ENCODE peak calls at places on chromosomes 4 and X, in four cellular contexts. One of them, this sample, is unnamed.

GRCh38 chrX:18206657-18207056 is 14.0 kb downstream of the BEND2 start:
- DNase-seq in K562: no peak
- DNase-seq in GM12878: no peak
- DNase-seq in WTC11: no peak
- DNase-seq in this sample: no peak

GRCh38 chr4:169133932-169134331 is 123.9 kb upstream of the CBR4 start:
- DNase-seq in WTC11: no peak
- DNase-seq in GM12878: no peak
- DNase-seq in K562: no peak
- DNase-seq in this sample: peak; percentile 35

GRCh38 chrX:6026980-6027379 is 201.7 kb downstream of the NLGN4X start:
- DNase-seq in GM12878: no peak
- DNase-seq in K562: no peak
- DNase-seq in WTC11: no peak
- DNase-seq in this sample: no peak

GRCh38 chrX:23327104-23327503 is 7.5 kb upstream of the PTCHD1 start:
- DNase-seq in WTC11: no peak
- DNase-seq in K562: no peak
- DNase-seq in GM12878: no peak
- DNase-seq in this sample: no peak

GRCh38 chrX:30156009-30156408 is 59.4 kb upstream of the MAGEB2 start:
- DNase-seq in WTC11: no peak
- DNase-seq in GM12878: no peak
- DNase-seq in K562: no peak
- DNase-seq in this sample: no peak

GRCh38 chr4:8279321-8280157 is 10.0 kb downstream of the HTRA3 start:
- DNase-seq in WTC11: no peak
- DNase-seq in GM12878: no peak
- DNase-seq in K562: no peak
- DNase-seq in this sample: no peak

GRCh38 chr4:165111906-165112257 is 778 bp downstream of the TMEM192 start:
- DNase-seq in WTC11: no peak
- DNase-seq in K562: no peak
- DNase-seq in GM12878: no peak
- DNase-seq in this sample: no peak

GRCh38 chr4:1366371-1367229 is 19.6 kb downstream of the UVSSA start:
- DNase-seq in K562: no peak
- DNase-seq in GM12878: no peak
- DNase-seq in WTC11: peak; percentile 6
- DNase-seq in this sample: no peak

GRCh38 chr4:122764071-122764807 is 31.7 kb downstream of the BBS12 start:
- DNase-seq in GM12878: no peak
- DNase-seq in K562: no peak
- DNase-seq in WTC11: no peak
- DNase-seq in this sample: no peak

GRCh38 chr4:153374471-153374870 is 30.0 kb downstream of the MND1 start:
- DNase-seq in K562: no peak
- DNase-seq in WTC11: no peak
- DNase-seq in GM12878: no peak
- DNase-seq in this sample: no peak

GRCh38 chr4:141807073-141807472 is 170.7 kb downstream of the IL15 start:
- DNase-seq in GM12878: no peak
- DNase-seq in WTC11: no peak
- DNase-seq in K562: no peak
- DNase-seq in this sample: no peak

GRCh38 chr4:6938237-6938636 is 28.6 kb downstream of the TBC1D14 start:
- DNase-seq in GM12878: no peak
- DNase-seq in K562: no peak
- DNase-seq in WTC11: no peak
- DNase-seq in this sample: no peak

GRCh38 chr4:88097301-88097700 is 61.1 kb downstream of the ABCG2 start:
- DNase-seq in K562: no peak
- DNase-seq in WTC11: no peak
- DNase-seq in GM12878: no peak
- DNase-seq in this sample: no peak

GRCh38 chr4:109321232-109321631 is 18.8 kb upstream of the COL25A1 start:
- DNase-seq in K562: no peak
- DNase-seq in GM12878: peak; percentile 17
- DNase-seq in WTC11: no peak
- DNase-seq in this sample: no peak

GRCh38 chrX:1242901-1243402 is 25.7 kb upstream of the CSF2RA start:
- DNase-seq in WTC11: no peak
- DNase-seq in GM12878: peak; percentile 51
- DNase-seq in K562: no peak
- DNase-seq in this sample: no peak

GRCh38 chrX:39528161-39528560 is 569.6 kb downstream of the BCOR start:
- DNase-seq in WTC11: no peak
- DNase-seq in GM12878: no peak
- DNase-seq in K562: no peak
- DNase-seq in this sample: no peak

GRCh38 chr4:188691811-188692210 is 552.6 kb downstream of the TRIML1 start:
- DNase-seq in K562: no peak
- DNase-seq in WTC11: no peak
- DNase-seq in GM12878: no peak
- DNase-seq in this sample: no peak

GRCh38 chrX:57918750-57919436 is 8.6 kb upstream of the ZXDA start:
- DNase-seq in WTC11: peak; percentile 8
- DNase-seq in K562: no peak
- DNase-seq in GM12878: no peak
- DNase-seq in this sample: peak; percentile 5

GRCh38 chr4:153579872-153580271 is 104.2 kb upstream of the TLR2 start:
- DNase-seq in WTC11: no peak
- DNase-seq in GM12878: no peak
- DNase-seq in K562: no peak
- DNase-seq in this sample: no peak

GRCh38 chr4:34182346-34182745 is 2062.0 kb downstream of the ARAP2 start:
- DNase-seq in GM12878: no peak
- DNase-seq in WTC11: no peak
- DNase-seq in K562: no peak
- DNase-seq in this sample: no peak

GRCh38 chr4:66187175-66187720 is 517.0 kb upstream of the EPHA5 start:
- DNase-seq in WTC11: no peak
- DNase-seq in GM12878: no peak
- DNase-seq in K562: no peak
- DNase-seq in this sample: no peak

GRCh38 chr4:131613824-131614216 is 1535.3 kb upstream of the PCDH10 start:
- DNase-seq in WTC11: no peak
- DNase-seq in GM12878: peak; percentile 7
- DNase-seq in K562: no peak
- DNase-seq in this sample: no peak

GRCh38 chr4:1309261-1310010 is 19.7 kb downstream of the MAEA start:
- DNase-seq in GM12878: peak; percentile 28
- DNase-seq in K562: peak; percentile 90
- DNase-seq in WTC11: peak; percentile 95
- DNase-seq in this sample: peak; percentile 91

GRCh38 chr4:156763511-156763910 is 208.1 kb downstream of the PDGFC start:
- DNase-seq in K562: no peak
- DNase-seq in WTC11: no peak
- DNase-seq in GM12878: no peak
- DNase-seq in this sample: no peak

GRCh38 chrX:149493567-149494562 is 11.2 kb downstream of the IDS start:
- DNase-seq in GM12878: no peak
- DNase-seq in K562: peak; percentile 11
- DNase-seq in WTC11: no peak
- DNase-seq in this sample: no peak

GRCh38 chr4:108276690-108277089 is 108.0 kb upstream of the LEF1 start:
- DNase-seq in K562: no peak
- DNase-seq in WTC11: no peak
- DNase-seq in GM12878: no peak
- DNase-seq in this sample: no peak

GRCh38 chrX:334971-335757 is 16.6 kb upstream of the GTPBP6 start:
- DNase-seq in WTC11: no peak
- DNase-seq in GM12878: no peak
- DNase-seq in K562: no peak
- DNase-seq in this sample: no peak

GRCh38 chr4:158850800-158851644 is 82.2 kb downstream of the FNIP2 start:
- DNase-seq in WTC11: no peak
- DNase-seq in GM12878: no peak
- DNase-seq in K562: peak; percentile 28
- DNase-seq in this sample: no peak

GRCh38 chr4:51943221-51943620 is 76.9 kb downstream of the LRRC66 start:
- DNase-seq in GM12878: no peak
- DNase-seq in WTC11: no peak
- DNase-seq in K562: no peak
- DNase-seq in this sample: peak; percentile 16

GRCh38 chr4:37138789-37139188 is 105.8 kb upstream of the NWD2 start:
- DNase-seq in K562: no peak
- DNase-seq in WTC11: no peak
- DNase-seq in GM12878: no peak
- DNase-seq in this sample: no peak

GRCh38 chr4:2353222-2354107 is 65.0 kb downstream of the ZFYVE28 start:
- DNase-seq in GM12878: no peak
- DNase-seq in WTC11: no peak
- DNase-seq in K562: no peak
- DNase-seq in this sample: no peak

GRCh38 chr4:105587851-105588250 is 35.4 kb downstream of the ARHGEF38 start:
- DNase-seq in K562: no peak
- DNase-seq in WTC11: no peak
- DNase-seq in GM12878: no peak
- DNase-seq in this sample: no peak
- TF ChIP-seq TCF7 in K562: no peak
- TF ChIP-seq TCF7 in WTC11: no peak
- TF ChIP-seq TCF7 in GM12878: no peak
- TF ChIP-seq TCF7 in this sample: no peak

DNA sequence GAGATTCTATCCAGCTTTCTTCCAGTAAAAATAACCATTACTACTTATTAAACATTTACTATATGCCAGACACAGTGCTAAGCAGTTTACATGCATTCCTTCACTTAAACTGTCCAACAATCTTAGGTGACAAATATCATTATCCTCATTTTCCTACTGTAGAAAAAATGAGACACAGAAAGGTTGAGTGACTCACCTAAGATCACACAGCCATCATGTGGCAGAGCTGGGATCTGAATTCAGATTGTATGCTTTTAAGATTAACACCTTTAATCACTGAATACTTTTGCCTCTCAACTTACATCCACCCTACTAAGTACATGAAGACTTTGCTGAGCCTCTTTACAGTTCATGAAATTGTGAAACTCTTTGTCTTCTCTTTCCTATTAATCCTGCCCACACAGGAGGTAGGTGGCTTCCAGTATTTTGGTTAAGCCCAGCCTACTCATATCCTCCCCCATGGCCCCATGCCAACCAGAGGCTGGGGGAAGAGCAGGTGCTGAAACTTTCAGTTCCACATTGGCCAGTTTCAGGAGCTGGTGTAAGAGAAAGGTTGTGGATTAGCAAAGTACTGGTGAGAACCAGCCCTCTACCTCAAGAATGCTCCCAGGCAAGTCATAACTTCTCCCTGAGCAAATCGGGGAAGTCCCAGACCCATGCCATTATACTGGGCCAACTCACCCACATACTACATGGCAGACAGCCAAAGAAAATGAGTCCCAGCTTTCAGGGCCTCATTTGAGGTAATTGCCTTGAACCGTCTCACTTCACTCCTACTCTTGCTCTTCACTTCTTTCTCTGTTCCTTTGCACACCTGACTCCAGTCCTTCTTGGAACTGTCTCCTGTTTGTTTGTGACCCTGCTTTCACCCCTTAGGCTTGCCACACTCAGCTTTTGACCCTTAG is 211.1 kb downstream of the GUCY2F start:
- DNase-seq in K562: no peak
- DNase-seq in WTC11: no peak
- DNase-seq in GM12878: peak; percentile 97
- DNase-seq in this sample: no peak
- TF ChIP-seq TCF7 in K562: no peak
- TF ChIP-seq TCF7 in WTC11: no peak
- TF ChIP-seq TCF7 in GM12878: peak; percentile 7
- TF ChIP-seq TCF7 in this sample: no peak

GRCh38 chr4:102537280-102537679 is 36.1 kb downstream of the NFKB1 start:
- DNase-seq in WTC11: no peak
- DNase-seq in GM12878: no peak
- DNase-seq in K562: no peak
- DNase-seq in this sample: no peak

GRCh38 chr4:102534845-102535244 is 33.7 kb downstream of the NFKB1 start:
- DNase-seq in GM12878: no peak
- DNase-seq in WTC11: no peak
- DNase-seq in K562: no peak
- DNase-seq in this sample: no peak

GRCh38 chr4:102536768-102537167 is 35.6 kb downstream of the NFKB1 start:
- DNase-seq in GM12878: no peak
- DNase-seq in WTC11: no peak
- DNase-seq in K562: no peak
- DNase-seq in this sample: no peak

GRCh38 chr4:102533916-102534315 is 32.8 kb downstream of the NFKB1 start:
- DNase-seq in K562: no peak
- DNase-seq in WTC11: no peak
- DNase-seq in GM12878: no peak
- DNase-seq in this sample: no peak

DNA sequence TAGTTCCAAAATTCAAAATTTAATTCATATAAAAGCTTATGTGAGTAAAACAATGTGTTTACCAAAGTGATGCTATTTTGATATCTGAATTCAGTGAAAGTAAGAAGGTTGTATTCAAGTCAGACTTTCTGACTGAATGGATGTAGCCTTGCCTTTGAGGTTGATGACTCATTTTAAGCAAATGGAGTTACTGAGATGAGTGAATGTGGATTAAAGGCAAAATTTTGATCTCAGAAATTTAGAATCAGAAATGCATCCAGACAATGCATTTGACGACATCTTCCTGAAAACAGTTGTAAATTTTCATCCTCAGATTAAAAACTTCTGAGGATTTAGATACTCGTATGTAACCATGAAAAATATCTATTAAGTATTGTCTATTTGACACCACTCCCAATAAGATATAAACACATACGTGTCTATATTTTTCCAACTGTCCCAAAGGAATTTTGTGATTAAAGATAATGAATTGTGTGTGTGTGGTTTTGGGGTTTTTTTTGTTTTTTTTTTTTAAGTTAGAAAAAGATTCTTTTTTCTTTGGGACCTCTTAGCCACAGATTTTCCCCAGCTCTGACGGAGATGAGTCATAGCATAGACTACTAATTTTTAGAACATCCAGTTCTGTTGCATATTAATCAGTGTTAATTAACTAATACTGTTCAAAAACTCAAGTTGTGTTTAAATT is 34.4 kb downstream of the NFKB1 start:
- DNase-seq in WTC11: no peak
- DNase-seq in K562: no peak
- DNase-seq in GM12878: no peak
- DNase-seq in this sample: no peak
- TF ChIP-seq TCF7 in WTC11: no peak
- TF ChIP-seq TCF7 in K562: no peak
- TF ChIP-seq TCF7 in GM12878: no peak
- TF ChIP-seq TCF7 in this sample: no peak

DNA sequence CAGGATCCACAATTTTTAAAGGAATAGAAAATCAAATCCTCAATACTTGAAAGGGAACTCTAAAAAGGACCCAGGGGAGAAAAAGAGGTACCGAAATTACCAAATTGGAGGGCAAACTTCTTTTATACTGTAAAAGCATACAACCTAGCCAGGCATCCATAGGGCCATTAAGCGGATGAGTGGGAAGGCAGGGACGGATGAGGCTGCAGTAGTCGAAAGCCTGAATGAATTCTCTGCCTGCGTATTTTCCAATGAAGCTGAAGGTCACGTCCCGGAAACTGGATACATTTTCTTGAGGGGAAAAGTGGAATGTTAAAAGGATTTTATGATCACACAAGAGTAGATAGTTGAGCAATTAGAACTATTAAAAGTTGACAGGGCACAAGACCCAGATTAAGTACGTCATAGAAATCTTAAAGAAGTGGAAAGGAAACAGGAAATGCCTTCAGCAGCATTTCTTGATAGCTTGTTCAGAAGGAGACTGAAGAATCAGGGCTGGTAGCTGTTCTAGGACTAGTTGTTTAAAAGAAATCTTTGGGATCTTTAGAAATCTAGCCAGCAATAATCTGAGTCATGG is 98.3 kb upstream of the CXXC4 start:
- DNase-seq in GM12878: no peak
- DNase-seq in K562: no peak
- DNase-seq in WTC11: no peak
- DNase-seq in this sample: no peak
- TF ChIP-seq TCF7 in GM12878: no peak
- TF ChIP-seq TCF7 in K562: no peak
- TF ChIP-seq TCF7 in WTC11: no peak
- TF ChIP-seq TCF7 in this sample: no peak

This sample was measured in HepG2.